ENCODE peak calls at places on chromosome 2, in nine cellular contexts. One of them, this sample, is unnamed.

GRCh38 chr2:170161516-170162260 is 16.3 kb upstream of the MYO3B start:
- DNase-seq in left ventricle myocardium superior: no peak
- DNase-seq in D341Med: no peak
- DNase-seq in HFFc6: no peak
- DNase-seq in ACHN: no peak
- DNase-seq in NCI-H1092: no peak
- DNase-seq in GM10248: no peak
- DNase-seq in cardiac fibroblast: peak; percentile 13
- DNase-seq in IMR-90: no peak
- DNase-seq in this sample: no peak

GRCh38 chr2:23427976-23428375 is 43.0 kb downstream of the KLHL29 start:
- DNase-seq in left ventricle myocardium superior: no peak
- DNase-seq in D341Med: no peak
- DNase-seq in HFFc6: no peak
- DNase-seq in ACHN: no peak
- DNase-seq in NCI-H1092: no peak
- DNase-seq in GM10248: no peak
- DNase-seq in cardiac fibroblast: no peak
- DNase-seq in IMR-90: no peak
- DNase-seq in this sample: no peak

GRCh38 chr2:71563872-71564271 is 110.5 kb downstream of the DYSF start:
- DNase-seq in left ventricle myocardium superior: peak; percentile 10
- DNase-seq in D341Med: no peak
- DNase-seq in HFFc6: no peak
- DNase-seq in ACHN: peak; percentile 11
- DNase-seq in NCI-H1092: no peak
- DNase-seq in GM10248: no peak
- DNase-seq in cardiac fibroblast: no peak
- DNase-seq in IMR-90: no peak
- DNase-seq in this sample: no peak

GRCh38 chr2:143530753-143531152 is 401.5 kb downstream of the ARHGAP15 start:
- DNase-seq in left ventricle myocardium superior: no peak
- DNase-seq in D341Med: no peak
- DNase-seq in HFFc6: peak; percentile 23
- DNase-seq in ACHN: no peak
- DNase-seq in NCI-H1092: no peak
- DNase-seq in GM10248: no peak
- DNase-seq in cardiac fibroblast: peak; percentile 12
- DNase-seq in IMR-90: peak; percentile 8
- DNase-seq in this sample: no peak

GRCh38 chr2:201464547-201464946 is 13.0 kb downstream of the STRADB start:
- DNase-seq in left ventricle myocardium superior: no peak
- DNase-seq in D341Med: no peak
- DNase-seq in HFFc6: no peak
- DNase-seq in ACHN: no peak
- DNase-seq in NCI-H1092: no peak
- DNase-seq in GM10248: no peak
- DNase-seq in cardiac fibroblast: no peak
- DNase-seq in IMR-90: no peak
- DNase-seq in this sample: no peak

GRCh38 chr2:215409331-215410127 is 26.3 kb downstream of the FN1 start:
- DNase-seq in left ventricle myocardium superior: no peak
- DNase-seq in D341Med: no peak
- DNase-seq in HFFc6: no peak
- DNase-seq in ACHN: no peak
- DNase-seq in NCI-H1092: no peak
- DNase-seq in GM10248: no peak
- DNase-seq in cardiac fibroblast: no peak
- DNase-seq in IMR-90: peak; percentile 57
- DNase-seq in this sample: no peak

GRCh38 chr2:236849508-236849907 is 236.2 kb upstream of the COPS8 start:
- DNase-seq in left ventricle myocardium superior: no peak
- DNase-seq in D341Med: no peak
- DNase-seq in HFFc6: no peak
- DNase-seq in ACHN: no peak
- DNase-seq in NCI-H1092: no peak
- DNase-seq in GM10248: no peak
- DNase-seq in cardiac fibroblast: no peak
- DNase-seq in IMR-90: no peak
- DNase-seq in this sample: no peak

GRCh38 chr2:130391058-130391871 is 35.4 kb downstream of the PTPN18 start:
- DNase-seq in left ventricle myocardium superior: peak; percentile 90
- DNase-seq in D341Med: peak; percentile 78
- DNase-seq in HFFc6: peak; percentile 63
- DNase-seq in ACHN: peak; percentile 78
- DNase-seq in NCI-H1092: peak; percentile 62
- DNase-seq in GM10248: peak; percentile 87
- DNase-seq in cardiac fibroblast: peak; percentile 80
- DNase-seq in IMR-90: peak; percentile 68
- DNase-seq in this sample: peak; percentile 90

GRCh38 chr2:240466579-240467148 is 31.2 kb downstream of the GPC1 start:
- DNase-seq in left ventricle myocardium superior: peak; percentile 25
- DNase-seq in D341Med: peak; percentile 19
- DNase-seq in HFFc6: no peak
- DNase-seq in ACHN: no peak
- DNase-seq in NCI-H1092: no peak
- DNase-seq in GM10248: no peak
- DNase-seq in cardiac fibroblast: no peak
- DNase-seq in IMR-90: no peak
- DNase-seq in this sample: peak; percentile 31

GRCh38 chr2:54902763-54903162 is 147.5 kb downstream of the RTN4 start:
- DNase-seq in left ventricle myocardium superior: no peak
- DNase-seq in D341Med: no peak
- DNase-seq in HFFc6: no peak
- DNase-seq in ACHN: no peak
- DNase-seq in NCI-H1092: no peak
- DNase-seq in GM10248: no peak
- DNase-seq in cardiac fibroblast: no peak
- DNase-seq in IMR-90: no peak
- DNase-seq in this sample: no peak

GRCh38 chr2:55112229-55113016 is 62.2 kb upstream of the RTN4 start:
- DNase-seq in left ventricle myocardium superior: peak; percentile 91
- DNase-seq in D341Med: no peak
- DNase-seq in HFFc6: no peak
- DNase-seq in ACHN: no peak
- DNase-seq in NCI-H1092: peak; percentile 36
- DNase-seq in GM10248: no peak
- DNase-seq in cardiac fibroblast: peak; percentile 82
- DNase-seq in IMR-90: peak; percentile 78
- DNase-seq in this sample: peak; percentile 75

GRCh38 chr2:27214936-27215335 is 2.2 kb upstream of the CAD start:
- DNase-seq in left ventricle myocardium superior: no peak
- DNase-seq in D341Med: no peak
- DNase-seq in HFFc6: peak; percentile 8
- DNase-seq in ACHN: no peak
- DNase-seq in NCI-H1092: no peak
- DNase-seq in GM10248: no peak
- DNase-seq in cardiac fibroblast: no peak
- DNase-seq in IMR-90: no peak
- DNase-seq in this sample: no peak

GRCh38 chr2:112343827-112344585 is 68.6 kb downstream of the ZC3H6 start:
- DNase-seq in left ventricle myocardium superior: no peak
- DNase-seq in D341Med: no peak
- DNase-seq in HFFc6: no peak
- DNase-seq in ACHN: no peak
- DNase-seq in NCI-H1092: no peak
- DNase-seq in GM10248: peak; percentile 31
- DNase-seq in cardiac fibroblast: peak; percentile 19
- DNase-seq in IMR-90: peak; percentile 10
- DNase-seq in this sample: no peak